ENCODE peak calls at places on chromosomes 2 and 18, in ten cellular contexts. B is cardiac muscle cell, F is K562, N is endothelial cell, L is heart left ventricle, M is esophagus muscularis mucosa, J is brain microvascular endothelial cell, Z is PC-9, A is PC-3, W is ovary. G is an unnamed sample.

GRCh38 chr18:56990678-56991077 is 156.2 kb upstream of the BOD1L2 start:
- DNase-seq in W (no peak), N (no peak), Z (no peak), M (no peak), L (no peak), A (no peak), B (no peak), F (no peak), J (no peak), G (no peak)

GRCh38 chr2:221034973-221035372 is 537.1 kb downstream of the EPHA4 start:
- DNase-seq in Z (no peak), M (no peak), J (no peak), L (no peak), W (no peak), B (no peak), A (no peak), F (no peak), N (no peak), G (no peak)

GRCh38 chr18:7730682-7731081 is 163.6 kb downstream of the PTPRM start:
- DNase-seq in Z (no peak), W (no peak), N (no peak), L (no peak), B (no peak), A (no peak), M (no peak), F (no peak), J (no peak), G (no peak)

GRCh38 chr2:191333911-191334357 is 88.7 kb downstream of the MYO1B start:
- DNase-seq in L (no peak), A (no peak), N (no peak), Z (no peak), M (no peak), J (peak), B (peak), F (no peak), W (no peak), G (no peak)

GRCh38 chr2:2587364-2587763 is 256.3 kb upstream of the MYT1L start:
- DNase-seq in Z (no peak), B (no peak), N (no peak), W (no peak), A (no peak), J (no peak), L (no peak), F (no peak), M (peak), G (no peak)

GRCh38 chr18:159037-159652 is 788 bp downstream of the USP14 start:
- DNase-seq in B (peak), J (no peak), W (no peak), A (peak), F (no peak), L (no peak), M (no peak), Z (no peak), N (no peak), G (no peak)

GRCh38 chr2:173075781-173076556 is at the start of gene MAP3K20:
- DNase-seq in F (peak), J (no peak), M (no peak), L (peak), Z (peak), N (peak), W (peak), A (peak), B (peak), G (peak)

GRCh38 chr2:159525012-159525411 is 91.3 kb downstream of the BAZ2B start:
- DNase-seq in F (no peak), N (no peak), M (no peak), W (no peak), A (no peak), J (no peak), Z (no peak), B (no peak), L (no peak), G (no peak)

GRCh38 chr2:235232474-235233435 is 261.1 kb upstream of the AGAP1 start:
- DNase-seq in M (no peak), F (no peak), Z (no peak), B (no peak), N (no peak), A (no peak), W (no peak), J (no peak), L (no peak), G (no peak)

GRCh38 chr18:69399253-69399652 is 1.4 kb upstream of the DOK6 start:
- DNase-seq in N (no peak), L (no peak), Z (no peak), M (no peak), A (no peak), B (peak), W (no peak), J (no peak), F (no peak), G (no peak)

GRCh38 chr2:197704434-197705142 is 581 bp upstream of the MARS2 start:
- DNase-seq in J (no peak), N (no peak), L (no peak), A (no peak), W (no peak), Z (no peak), M (no peak), B (no peak), F (no peak), G (no peak)

GRCh38 chr18:54358495-54358793 is 738 bp downstream of the C18orf54 start:
- DNase-seq in A (peak), F (no peak), L (no peak), N (no peak), Z (no peak), W (peak), M (no peak), B (no peak), J (peak), G (no peak)

GRCh38 chr2:224749136-224749535 is 33.0 kb upstream of the CCDC195 start:
- DNase-seq in N (no peak), M (no peak), Z (no peak), L (no peak), F (no peak), B (peak), J (no peak), A (peak), W (no peak), G (no peak)

GRCh38 chr2:25685030-25685429 is 11.7 kb upstream of the DTNB start:
- DNase-seq in W (no peak), Z (no peak), M (no peak), A (no peak), J (no peak), N (no peak), L (no peak), B (no peak), F (no peak), G (no peak)

GRCh38 chr2:191758420-191759199 is 80.7 kb downstream of the NABP1 start:
- DNase-seq in Z (peak), M (no peak), L (peak), F (peak), J (peak), N (peak), B (peak), A (peak), W (no peak), G (peak)

GRCh38 chr2:73089270-73090030 is 17.9 kb upstream of the SFXN5 start:
- DNase-seq in F (no peak), A (peak), B (peak), M (no peak), Z (peak), N (no peak), W (no peak), L (peak), J (peak), G (no peak)

GRCh38 chr2:26587966-26588365 is 53.2 kb downstream of the CIB4 start:
- DNase-seq in F (no peak), N (no peak), B (no peak), W (no peak), Z (no peak), A (no peak), L (no peak), M (no peak), J (no peak), G (no peak)

GRCh38 chr2:191385416-191386160 is 140.4 kb downstream of the MYO1B start:
- DNase-seq in F (no peak), N (no peak), Z (no peak), M (no peak), A (peak), J (no peak), W (no peak), L (no peak), B (no peak), G (no peak)

GRCh38 chr2:158600155-158600802 is 143.5 kb downstream of the PKP4 start:
- DNase-seq in L (peak), Z (peak), A (peak), F (no peak), M (no peak), J (peak), W (peak), B (peak), N (no peak), G (peak)

GRCh38 chr18:59141294-59142068 is 1.8 kb downstream of the SEC11C start:
- DNase-seq in A (no peak), F (no peak), L (no peak), M (no peak), J (no peak), B (no peak), Z (no peak), W (no peak), N (no peak), G (no peak)

GRCh38 chr2:74290466-74291216 is 52.6 kb downstream of the SLC4A5 start:
- DNase-seq in F (no peak), L (peak), W (no peak), Z (no peak), N (no peak), M (no peak), B (no peak), J (no peak), A (no peak), G (no peak)
- TF ChIP-seq CTCF in F (no peak), L (no peak), W (no peak), Z (no peak), N (no peak), M (no peak), B (no peak), J (no peak), A (no peak), G (no peak)

GRCh38 chr2:195434346-195434745 is 222.7 kb upstream of the SLC39A10 start:
- DNase-seq in L (no peak), B (no peak), M (no peak), A (no peak), W (no peak), Z (no peak), J (no peak), F (no peak), N (no peak), G (no peak)

GRCh38 chr2:195442458-195443175 is 214.4 kb upstream of the SLC39A10 start:
- DNase-seq in W (no peak), Z (no peak), L (no peak), B (no peak), J (no peak), A (no peak), F (no peak), N (no peak), M (no peak), G (no peak)

GRCh38 chr2:195437521-195437920 is 219.5 kb upstream of the SLC39A10 start:
- DNase-seq in J (no peak), B (no peak), W (no peak), M (no peak), L (no peak), A (no peak), F (no peak), Z (no peak), N (no peak), G (no peak)
- TF ChIP-seq CTCF in J (no peak), B (no peak), W (no peak), M (no peak), L (no peak), A (no peak), F (no peak), Z (no peak), N (no peak), G (no peak)

DNA sequence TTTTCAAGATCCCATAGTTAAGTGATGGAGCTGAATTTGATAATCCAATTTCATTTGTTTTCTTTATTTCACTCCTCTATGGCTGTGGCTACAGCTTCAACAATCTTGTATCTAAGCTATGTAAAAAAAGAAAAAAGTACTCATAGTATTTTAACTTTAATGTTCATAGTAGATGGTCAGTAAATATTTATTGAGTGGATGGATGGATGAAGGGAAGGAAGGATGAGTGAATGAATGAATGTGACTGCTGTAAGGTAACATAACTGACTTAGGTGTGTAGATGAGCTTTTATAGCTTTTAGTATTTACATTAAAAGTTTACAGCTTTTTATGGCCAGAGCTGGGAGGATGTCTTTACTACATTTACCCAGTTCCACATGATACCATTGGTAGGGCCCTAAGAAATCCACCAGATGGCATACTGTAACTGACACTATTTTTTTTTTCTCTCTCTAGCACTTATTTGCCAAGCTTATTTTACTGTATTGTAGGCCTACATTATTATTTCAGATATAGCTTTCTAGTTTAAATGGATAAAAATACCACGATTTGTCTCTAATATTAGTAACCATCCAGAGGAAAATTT is 13.4 kb upstream of the HRH4 start:
- DNase-seq in J (no peak), A (peak), L (no peak), Z (no peak), W (no peak), M (no peak), B (no peak), N (no peak), F (no peak), G (no peak)
- TF ChIP-seq CTCF in J (peak), A (peak), L (no peak), Z (peak), W (no peak), M (no peak), B (peak), N (no peak), F (peak), G (no peak)

GRCh38 chr2:49836017-49836416 is 681.7 kb upstream of the FSHR start:
- DNase-seq in Z (no peak), L (no peak), A (no peak), W (no peak), B (no peak), N (no peak), J (no peak), F (no peak), M (no peak), G (no peak)
- TF ChIP-seq CTCF in Z (no peak), L (no peak), A (no peak), W (no peak), B (no peak), N (no peak), J (no peak), F (no peak), M (no peak), G (no peak)

G was measured in mucosa of descending colon.